ENCODE peak calls at places on chromosome 16, in ten cellular contexts. O is A549; L is WERI-Rb-1; U is cardiac muscle cell; W is dorsolateral prefrontal cortex; X is IMR-90; H is esophagus muscularis mucosa; J is CD8-positive, alpha-beta T cell; Q is thoracic aorta; T is choroid plexus epithelial cell. M is an unnamed sample.

GRCh38 chr16:27408012-27408601 is 6.1 kb downstream of the IL21R start:
- DNase-seq in O (no peak), L (no peak), U (no peak), W (no peak), X (peak), H (peak), J (peak), Q (no peak), T (peak), M (peak)

GRCh38 chr16:76941091-76941490 is 249.9 kb upstream of the MON1B start:
- DNase-seq in O (no peak), L (no peak), U (no peak), W (no peak), X (peak), H (no peak), J (no peak), Q (no peak), T (no peak), M (no peak)

GRCh38 chr16:66099261-66099660 is 267.2 kb upstream of the CDH5 start:
- DNase-seq in O (no peak), L (peak), U (no peak), W (no peak), X (no peak), H (peak), J (no peak), Q (no peak), T (no peak), M (no peak)

GRCh38 chr16:3509470-3509928 is 8.7 kb downstream of the CLUAP1 start:
- DNase-seq in O (no peak), L (no peak), U (no peak), W (no peak), X (no peak), H (no peak), J (peak), Q (no peak), T (peak), M (no peak)

GRCh38 chr16:67170948-67171649 is 761 bp downstream of the NOL3 start:
- DNase-seq in O (peak), L (no peak), U (no peak), W (no peak), X (peak), H (no peak), J (no peak), Q (no peak), T (no peak), M (peak)

GRCh38 chr16:68396481-68396880 is 51.8 kb downstream of the SMPD3 start:
- DNase-seq in O (peak), L (peak), U (peak), W (no peak), X (peak), H (no peak), J (peak), Q (no peak), T (peak), M (peak)

GRCh38 chr16:57186630-57187507 is 740 bp downstream of the RSPRY1 start:
- DNase-seq in O (peak), L (peak), U (peak), W (no peak), X (no peak), H (no peak), J (peak), Q (no peak), T (no peak), M (peak)

GRCh38 chr16:86294535-86294934 is 215.8 kb upstream of the FOXF1 start:
- DNase-seq in O (no peak), L (no peak), U (no peak), W (no peak), X (peak), H (no peak), J (no peak), Q (no peak), T (peak), M (peak)

GRCh38 chr16:86261379-86261778 is 248.9 kb upstream of the FOXF1 start:
- DNase-seq in O (no peak), L (peak), U (no peak), W (no peak), X (peak), H (no peak), J (no peak), Q (no peak), T (peak), M (peak)

GRCh38 chr16:87317766-87318121 is 552 bp upstream of the C16orf95 start:
- DNase-seq in O (peak), L (no peak), U (peak), W (no peak), X (peak), H (no peak), J (no peak), Q (no peak), T (peak), M (peak)

GRCh38 chr16:81558444-81559175 is 114.0 kb downstream of the CMIP start:
- DNase-seq in O (peak), L (no peak), U (no peak), W (no peak), X (no peak), H (no peak), J (no peak), Q (no peak), T (no peak), M (no peak)

GRCh38 chr16:65418435-65418834 is 296.6 kb upstream of the CDH11 start:
- DNase-seq in O (no peak), L (no peak), U (no peak), W (no peak), X (peak), H (no peak), J (no peak), Q (no peak), T (peak), M (peak)

GRCh38 chr16:364595-365491 is 5.5 kb downstream of the MRPL28 start:
- DNase-seq in O (no peak), L (no peak), U (no peak), W (no peak), X (no peak), H (no peak), J (no peak), Q (no peak), T (no peak), M (no peak)

GRCh38 chr16:20675488-20676267 is 21.8 kb downstream of the ACSM1 start:
- DNase-seq in O (no peak), L (no peak), U (peak), W (no peak), X (no peak), H (no peak), J (no peak), Q (no peak), T (peak), M (peak)

GRCh38 chr16:84286568-84287220 is 8.0 kb upstream of the WFDC1 start:
- DNase-seq in O (no peak), L (no peak), U (no peak), W (no peak), X (peak), H (no peak), J (no peak), Q (no peak), T (no peak), M (peak)

GRCh38 chr16:86597880-86598606 is 19.7 kb downstream of the FOXL1 start:
- DNase-seq in O (no peak), L (no peak), U (no peak), W (no peak), X (no peak), H (no peak), J (no peak), Q (no peak), T (no peak), M (peak)

GRCh38 chr16:3013491-3013951 is 798 bp downstream of the CLDN9 start:
- DNase-seq in O (no peak), L (no peak), U (no peak), W (no peak), X (no peak), H (no peak), J (no peak), Q (no peak), T (no peak), M (no peak)

GRCh38 chr16:47983999-47984580 is 171.7 kb downstream of the ABCC12 start:
- DNase-seq in O (no peak), L (no peak), U (no peak), W (no peak), X (no peak), H (peak), J (no peak), Q (no peak), T (no peak), M (no peak)

GRCh38 chr16:10897134-10897533 is 20.1 kb downstream of the CIITA start:
- DNase-seq in O (no peak), L (peak), U (no peak), W (no peak), X (no peak), H (no peak), J (no peak), Q (no peak), T (no peak), M (no peak)

GRCh38 chr16:84905965-84906460 is 86.2 kb downstream of the CRISPLD2 start:
- DNase-seq in O (no peak), L (no peak), U (no peak), W (no peak), X (no peak), H (no peak), J (no peak), Q (no peak), T (no peak), M (no peak)

GRCh38 chr16:74469946-74470478 is 48.7 kb upstream of the CLEC18B start:
- DNase-seq in O (no peak), L (no peak), U (no peak), W (no peak), X (no peak), H (no peak), J (no peak), Q (no peak), T (no peak), M (no peak)

GRCh38 chr16:3188925-3189825 is 1.2 kb downstream of the OR1F1 start:
- DNase-seq in O (peak), L (peak), U (peak), W (no peak), X (peak), H (no peak), J (no peak), Q (no peak), T (peak), M (peak)

GRCh38 chr16:9992441-9992840 is 189.8 kb downstream of the GRIN2A start:
- DNase-seq in O (no peak), L (no peak), U (no peak), W (no peak), X (no peak), H (no peak), J (no peak), Q (no peak), T (no peak), M (no peak)

GRCh38 chr16:26731729-26732128 is 335.0 kb upstream of the C16orf82 start:
- DNase-seq in O (no peak), L (no peak), U (no peak), W (no peak), X (no peak), H (no peak), J (no peak), Q (no peak), T (no peak), M (no peak)

GRCh38 chr16:21710938-21711337 is 47.2 kb downstream of the OTOA start:
- DNase-seq in O (no peak), L (peak), U (no peak), W (no peak), X (no peak), H (no peak), J (no peak), Q (no peak), T (no peak), M (no peak)

GRCh38 chr16:46757339-46758050 is 9.4 kb upstream of the MYLK3 start:
- DNase-seq in O (no peak), L (no peak), U (peak), W (no peak), X (peak), H (no peak), J (no peak), Q (no peak), T (peak), M (no peak)

GRCh38 chr16:55508941-55509920 is at the start of gene LPCAT2:
- DNase-seq in O (peak), L (peak), U (peak), W (peak), X (peak), H (no peak), J (no peak), Q (no peak), T (peak), M (peak)

GRCh38 chr16:4015275-4015990 is 100.8 kb downstream of the ADCY9 start:
- DNase-seq in O (peak), L (no peak), U (no peak), W (no peak), X (no peak), H (no peak), J (no peak), Q (no peak), T (peak), M (no peak)

GRCh38 chr16:55853114-55853513 is 20.2 kb upstream of the CES1 start:
- DNase-seq in O (no peak), L (no peak), U (no peak), W (no peak), X (peak), H (no peak), J (no peak), Q (no peak), T (peak), M (peak)

GRCh38 chr16:17325744-17326143 is 145.0 kb downstream of the XYLT1 start:
- DNase-seq in O (no peak), L (no peak), U (no peak), W (no peak), X (no peak), H (no peak), J (no peak), Q (no peak), T (no peak), M (no peak)

GRCh38 chr16:29645699-29646187 is 17.3 kb upstream of the SPN start:
- DNase-seq in O (no peak), L (no peak), U (no peak), W (no peak), X (no peak), H (no peak), J (no peak), Q (no peak), T (peak), M (peak)

DNA sequence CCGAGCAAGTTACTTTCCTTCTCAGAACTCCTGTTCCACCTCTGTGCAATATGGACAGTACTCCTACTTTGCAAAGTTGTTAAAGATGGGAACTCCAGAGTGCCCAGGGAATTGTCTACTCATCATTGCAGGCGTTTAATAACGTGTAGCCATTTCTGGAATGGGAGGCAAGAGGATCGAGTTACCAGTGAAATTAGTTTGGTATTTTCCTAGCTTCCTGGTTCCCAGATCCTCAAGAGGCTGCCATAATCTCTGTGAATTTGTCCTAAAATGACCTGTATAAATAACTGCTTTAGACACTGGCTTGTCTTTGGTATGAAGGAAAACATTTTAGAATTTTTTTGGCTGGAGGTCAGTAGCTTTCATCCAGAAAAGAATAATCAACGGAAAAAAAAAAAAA is 27.7 kb downstream of the WWOX start:
- DNase-seq in O (no peak), L (no peak), U (no peak), W (no peak), X (peak), H (no peak), J (no peak), Q (no peak), T (peak), M (peak)
- H3K4me3 ChIP-seq in O (no peak), L (no peak), U (no peak), W (no peak), X (no peak), H (peak), J (no peak), Q (peak), T (no peak), M (peak)

DNA sequence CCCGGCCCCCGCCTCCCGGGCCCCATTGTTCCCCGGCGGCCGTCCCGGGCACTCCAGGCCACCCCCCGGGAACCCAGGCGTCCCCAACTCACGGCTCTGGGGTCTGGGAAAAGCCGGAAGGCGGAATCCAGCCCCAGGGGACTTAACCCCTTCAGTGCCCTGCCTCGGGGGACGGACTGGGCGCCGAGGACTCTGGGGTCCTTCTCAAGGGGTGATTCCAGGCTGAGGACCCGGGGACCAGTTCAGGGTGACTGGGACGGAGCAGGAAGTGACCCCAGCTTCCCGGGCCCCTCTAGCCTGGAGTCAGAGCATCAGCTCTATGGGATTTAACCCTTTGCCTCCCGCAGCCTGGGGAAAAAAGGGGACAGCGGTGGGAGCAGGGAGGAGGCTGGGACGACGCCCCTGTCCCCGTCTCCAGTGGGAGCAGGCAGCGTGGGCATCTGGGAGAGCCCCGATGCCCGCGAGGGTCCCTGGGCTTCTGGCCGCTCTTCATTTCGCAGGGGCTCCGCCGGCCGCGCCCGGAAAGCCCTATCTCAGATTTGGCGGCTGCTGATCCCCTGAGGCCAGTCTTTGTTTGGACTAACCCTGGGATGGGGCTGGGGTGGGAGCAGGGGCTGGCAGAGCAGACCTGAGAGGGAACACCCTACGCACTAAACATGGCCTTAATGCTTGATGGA is at the start of gene ZNF629:
- DNase-seq in O (peak), L (peak), U (peak), W (peak), X (peak), H (no peak), J (peak), Q (peak), T (peak), M (peak)
- TF ChIP-seq CTCF in O (no peak), L (no peak), U (no peak), W (no peak), X (no peak), H (no peak), J (no peak), Q (no peak), T (no peak), M (no peak)

DNA sequence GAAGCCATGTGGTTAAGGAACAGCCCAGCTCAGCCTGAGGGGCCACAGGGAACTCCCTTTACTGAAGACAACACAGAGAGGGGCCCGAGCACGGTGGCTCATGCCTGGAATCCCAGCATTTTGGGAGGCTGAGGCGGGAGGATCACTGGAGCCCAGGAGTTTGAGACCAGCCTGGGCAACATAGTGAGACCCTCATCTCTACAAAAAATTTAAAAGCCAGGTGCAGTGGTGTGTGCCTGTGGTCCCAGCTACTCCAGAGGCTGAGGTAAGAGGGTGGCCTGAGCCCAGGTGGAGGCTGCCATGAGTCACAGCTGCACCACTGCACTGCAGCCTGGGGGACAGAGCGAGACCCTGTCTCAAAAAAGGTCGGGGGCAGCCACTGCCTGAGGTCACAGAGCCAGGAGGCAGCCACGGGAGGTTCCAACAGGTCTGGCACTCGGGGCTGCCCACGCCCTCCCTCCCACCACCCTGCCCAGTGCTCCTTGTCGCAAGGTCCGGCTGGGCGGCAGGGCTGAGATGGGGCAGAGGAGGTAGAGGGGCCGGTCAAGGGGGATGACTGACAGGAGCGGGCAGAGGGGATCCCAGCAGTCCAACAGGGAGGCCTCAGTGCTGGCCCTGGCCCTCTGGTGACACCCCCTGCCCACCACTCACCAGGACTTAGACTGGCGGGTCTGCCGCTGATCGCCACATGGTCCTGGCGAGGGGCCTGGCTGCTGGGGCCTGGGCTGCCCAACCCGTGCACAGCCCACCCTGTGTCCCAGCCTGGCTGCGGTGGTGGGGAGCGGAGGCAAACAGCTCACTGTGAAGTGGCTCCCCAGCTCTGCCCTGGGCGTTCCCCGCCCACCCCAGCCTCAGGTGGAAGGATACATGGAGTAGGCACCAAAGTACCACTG is 3.4 kb downstream of the CYBA start:
- DNase-seq in O (no peak), L (no peak), U (no peak), W (no peak), X (no peak), H (no peak), J (no peak), Q (no peak), T (no peak), M (no peak)
- H3K4me3 ChIP-seq in O (no peak), L (no peak), U (no peak), W (no peak), X (no peak), H (no peak), J (no peak), Q (no peak), T (no peak), M (no peak)

DNA sequence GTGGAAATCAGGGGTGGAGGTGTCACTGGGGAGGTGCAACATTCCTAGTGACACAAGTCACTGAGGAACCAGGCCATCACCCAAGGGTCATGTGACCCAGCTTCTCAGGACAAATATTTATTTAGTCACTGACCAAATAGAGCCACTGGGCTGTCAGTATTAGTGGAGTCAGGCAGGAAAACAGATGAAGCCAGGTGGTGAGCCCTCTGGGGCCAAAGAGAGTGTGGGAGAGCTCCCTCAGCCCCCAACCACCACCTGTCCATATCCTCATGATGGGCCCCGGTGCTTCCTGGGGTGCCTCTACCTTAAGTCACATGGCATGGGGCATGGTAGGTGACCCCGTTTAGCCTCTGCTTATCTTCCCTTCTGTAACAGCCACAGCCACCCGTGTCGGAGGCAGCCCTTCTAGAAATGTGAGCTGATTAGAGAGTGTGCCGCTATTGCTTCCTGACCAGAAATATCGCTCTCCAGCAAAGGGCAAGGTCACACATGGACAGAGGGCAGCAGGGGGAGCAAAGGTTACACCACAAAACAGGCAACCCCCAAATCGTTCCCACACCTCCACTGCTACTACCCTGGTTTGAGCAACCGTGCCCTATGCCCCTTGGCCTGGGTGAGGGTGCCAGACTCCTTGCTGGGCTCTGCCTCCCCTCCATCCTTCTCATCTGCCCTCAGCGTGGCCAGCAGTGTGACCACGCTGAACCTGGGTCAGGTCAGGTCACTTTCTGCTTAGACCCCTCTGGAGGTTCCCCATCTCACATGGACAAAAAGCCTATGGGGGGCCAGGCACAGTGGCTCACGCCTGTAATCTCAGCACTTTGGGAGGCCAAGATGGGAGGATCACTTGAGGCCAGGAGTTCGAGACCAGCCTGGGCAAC is 8.6 kb upstream of the AKTIP start:
- DNase-seq in O (no peak), L (peak), U (no peak), W (no peak), X (no peak), H (no peak), J (no peak), Q (no peak), T (no peak), M (no peak)
- TF ChIP-seq CTCF in O (no peak), L (no peak), U (no peak), W (no peak), X (no peak), H (no peak), J (no peak), Q (no peak), T (no peak), M (no peak)

GRCh38 chr16:58465817-58466216 is 34.1 kb upstream of the NDRG4 start:
- DNase-seq in O (no peak), L (no peak), U (no peak), W (no peak), X (no peak), H (no peak), J (no peak), Q (no peak), T (no peak), M (no peak)
- H3K4me3 ChIP-seq in O (no peak), L (no peak), U (no peak), W (peak), X (no peak), H (no peak), J (no peak), Q (no peak), T (no peak), M (no peak)

M was measured in fibroblast of the aortic adventitia.